ENCODE peak calls at places on chromosomes 2 and 18, in six cellular contexts. M, Q, D, Z, N and Y are unnamed samples.

GRCh38 chr2:58227171-58227917 is 13.8 kb downstream of the FANCL start:
- DNase-seq in Z (no peak), N (no peak), M (no peak), Q (no peak), D (no peak), Y (no peak)

GRCh38 chr2:204475403-204475802 is 69.9 kb upstream of the PARD3B start:
- DNase-seq in M (no peak), Z (no peak), D (no peak), N (no peak), Q (no peak), Y (no peak)

GRCh38 chr2:1800306-1800705 is 56.0 kb upstream of the PXDN start:
- DNase-seq in M (no peak), D (no peak), Z (no peak), Q (no peak), N (no peak), Y (no peak)

GRCh38 chr2:144834954-144835633 is 315.2 kb upstream of the ZEB2 start:
- DNase-seq in D (peak), M (peak), N (no peak), Q (peak), Z (no peak), Y (peak)

GRCh38 chr2:23912054-23912453 is 14.9 kb downstream of the ATAD2B start:
- DNase-seq in N (no peak), D (no peak), M (no peak), Q (no peak), Z (no peak), Y (peak)

GRCh38 chr18:46497129-46497528 is 159.9 kb downstream of the LOXHD1 start:
- DNase-seq in M (no peak), Z (peak), D (no peak), N (no peak), Q (peak), Y (peak)

GRCh38 chr2:165283342-165283741 is 44.1 kb downstream of the SCN2A start:
- DNase-seq in N (no peak), Q (no peak), Z (no peak), M (no peak), D (no peak), Y (no peak)

GRCh38 chr2:47569658-47570398 is 166.9 kb downstream of the MSH2 start:
- DNase-seq in D (no peak), M (no peak), N (no peak), Z (peak), Q (no peak), Y (no peak)

GRCh38 chr2:75640621-75641121 is 5.9 kb upstream of the MRPL19 start:
- DNase-seq in Z (peak), N (no peak), Q (peak), D (no peak), M (peak), Y (peak)

GRCh38 chr2:10977003-10977402 is 65.3 kb downstream of the KCNF1 start:
- DNase-seq in N (no peak), Z (no peak), D (no peak), M (no peak), Q (no peak), Y (no peak)

GRCh38 chr2:143819190-143819735 is 690.0 kb downstream of the ARHGAP15 start:
- DNase-seq in M (no peak), N (no peak), Z (no peak), Q (no peak), D (no peak), Y (no peak)

GRCh38 chr18:48409591-48410094 is 460 bp upstream of the ZBTB7C start:
- DNase-seq in Z (no peak), Q (no peak), M (no peak), N (no peak), D (no peak), Y (no peak)

GRCh38 chr2:146080925-146081324 is 1561.0 kb upstream of the ZEB2 start:
- DNase-seq in N (no peak), M (no peak), D (no peak), Z (no peak), Q (no peak), Y (no peak)

GRCh38 chr2:85430780-85431601 is 12.5 kb downstream of the SH2D6 start:
- DNase-seq in Z (no peak), Q (no peak), M (no peak), N (no peak), D (no peak), Y (no peak)

DNA sequence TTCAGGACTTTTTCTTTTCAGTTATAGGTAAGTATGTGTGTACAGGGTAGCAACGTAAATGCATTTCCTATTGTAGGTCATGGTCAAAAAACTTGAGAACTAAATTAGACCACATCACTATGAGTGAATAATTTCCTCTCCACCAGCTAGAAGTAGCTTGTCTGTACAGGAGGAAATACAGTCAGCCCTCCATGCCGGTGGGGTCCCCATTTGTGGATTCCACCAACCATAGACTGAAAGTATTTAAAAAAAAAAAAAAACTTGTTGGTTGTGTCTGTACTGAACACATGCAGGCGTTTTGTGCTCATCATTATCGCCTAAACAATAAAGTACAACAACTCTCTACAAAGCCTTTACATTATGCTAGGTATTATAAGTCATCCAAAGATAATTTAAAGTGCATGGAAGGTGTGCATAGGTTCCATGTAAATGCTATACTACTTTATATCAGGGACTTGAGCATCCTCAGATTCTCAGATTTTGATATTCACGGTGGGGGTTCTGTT is 94.2 kb upstream of the NDUFV2 start:
- DNase-seq in N (no peak), D (no peak), Z (peak), M (no peak), Q (no peak), Y (no peak)
- H3K4me3 ChIP-seq in N (no peak), D (no peak), Z (no peak), M (no peak), Q (no peak), Y (no peak)

GRCh38 chr2:102460467-102460866 is 12.6 kb upstream of the SLC9A4 start:
- DNase-seq in M (no peak), Q (no peak), Z (no peak), D (no peak), N (peak), Y (no peak)
- TF ChIP-seq CTCF in M (no peak), Q (peak), Z (no peak), D (no peak), N (no peak), Y (no peak)

GRCh38 chr18:75167137-75167536 is 41.8 kb downstream of the PTGR3 start:
- DNase-seq in D (no peak), N (peak), M (no peak), Q (no peak), Z (no peak), Y (no peak)
- H3K4me3 ChIP-seq in D (no peak), N (no peak), M (no peak), Q (no peak), Z (no peak), Y (no peak)

DNA sequence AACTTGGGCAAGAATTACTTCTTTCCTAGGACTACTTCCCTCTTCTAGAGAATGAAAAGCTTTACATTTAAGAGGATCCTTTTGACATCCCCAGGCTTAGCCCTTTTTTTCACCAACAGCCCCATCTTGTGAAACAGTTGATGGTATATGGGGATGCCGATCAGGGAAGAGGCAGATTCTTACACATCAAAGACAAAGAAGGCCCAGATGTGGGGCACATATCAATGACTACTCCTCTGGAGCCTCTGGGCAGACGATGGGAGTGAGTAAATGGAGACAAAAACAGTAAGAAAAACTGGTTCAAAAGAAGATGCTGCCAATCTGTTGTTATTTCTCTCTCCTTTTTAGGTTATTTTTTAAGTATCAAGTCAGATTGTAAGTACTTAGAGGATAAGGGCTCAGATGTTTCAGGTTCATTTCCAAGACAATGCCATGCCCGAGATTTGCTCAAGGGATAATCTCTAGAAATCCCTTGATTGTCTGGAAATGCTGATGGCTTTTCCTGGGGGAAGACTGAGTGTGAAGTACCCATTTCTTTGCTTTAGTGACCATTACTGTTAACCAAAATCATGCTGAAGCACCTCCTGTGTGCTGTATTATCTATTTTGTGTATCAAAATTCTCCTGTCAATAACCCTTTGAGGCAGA is 117.5 kb downstream of the EPHA4 start:
- DNase-seq in Q (no peak), N (no peak), M (no peak), Z (no peak), D (no peak), Y (no peak)
- TF ChIP-seq CTCF in Q (no peak), N (no peak), M (no peak), Z (no peak), D (no peak), Y (no peak)